ENCODE peak calls at places on chromosomes 5 and 9, in nine cellular contexts. E, U, P, H, C, D, W, Q and I are unnamed samples.

GRCh38 chr5:104018299-104018698 is 455.7 kb upstream of the NUDT12 start:
- DNase-seq in P (no peak), E (no peak), H (no peak), Q (no peak), C (no peak), D (no peak), W (peak), U (no peak), I (no peak)

GRCh38 chr9:134699343-134699740 is 57.7 kb downstream of the COL5A1 start:
- DNase-seq in U (no peak), W (no peak), C (no peak), P (no peak), D (no peak), Q (no peak), H (no peak), E (no peak), I (no peak)

GRCh38 chr5:107658528-107658927 is 12.2 kb downstream of the EFNA5 start:
- DNase-seq in Q (no peak), P (no peak), D (no peak), C (no peak), U (no peak), W (no peak), H (no peak), E (no peak), I (no peak)

GRCh38 chr5:135644196-135644766 is 65.5 kb upstream of the CXCL14 start:
- DNase-seq in W (no peak), C (no peak), U (no peak), P (no peak), D (no peak), Q (no peak), E (no peak), H (no peak), I (no peak)

GRCh38 chr9:70950270-70950669 is 171.2 kb downstream of the TRPM3 start:
- DNase-seq in H (no peak), C (no peak), U (no peak), E (no peak), P (no peak), W (no peak), Q (no peak), D (no peak), I (no peak)

GRCh38 chr5:123659495-123659894 is 147.5 kb downstream of the CSNK1G3 start:
- DNase-seq in C (no peak), U (no peak), W (no peak), P (no peak), E (no peak), Q (no peak), D (no peak), H (no peak), I (no peak)

GRCh38 chr5:9852686-9853085 is 222.5 kb upstream of the TAS2R1 start:
- DNase-seq in U (no peak), W (no peak), D (no peak), H (no peak), E (no peak), P (no peak), C (no peak), Q (no peak), I (no peak)

GRCh38 chr5:111453290-111453689 is 59.0 kb downstream of the STARD4 start:
- DNase-seq in E (no peak), W (no peak), P (no peak), Q (no peak), C (no peak), H (no peak), D (no peak), U (no peak), I (no peak)

GRCh38 chr5:77082280-77082679 is 4.8 kb downstream of the ZBED3 start:
- DNase-seq in H (no peak), D (no peak), U (no peak), E (no peak), C (no peak), Q (no peak), W (no peak), P (no peak), I (no peak)

GRCh38 chr5:77087484-77088291 is 603 bp upstream of the ZBED3 start:
- DNase-seq in C (no peak), E (peak), W (no peak), Q (no peak), H (peak), U (no peak), P (peak), D (no peak), I (no peak)

GRCh38 chr5:77080905-77081304 is 6.2 kb downstream of the ZBED3 start:
- DNase-seq in H (no peak), Q (no peak), U (no peak), W (no peak), C (no peak), E (no peak), P (no peak), D (no peak), I (no peak)

GRCh38 chr5:77083088-77083487 is 4.0 kb downstream of the ZBED3 start:
- DNase-seq in Q (no peak), C (no peak), U (no peak), H (no peak), D (no peak), P (no peak), E (no peak), W (no peak), I (no peak)

DNA sequence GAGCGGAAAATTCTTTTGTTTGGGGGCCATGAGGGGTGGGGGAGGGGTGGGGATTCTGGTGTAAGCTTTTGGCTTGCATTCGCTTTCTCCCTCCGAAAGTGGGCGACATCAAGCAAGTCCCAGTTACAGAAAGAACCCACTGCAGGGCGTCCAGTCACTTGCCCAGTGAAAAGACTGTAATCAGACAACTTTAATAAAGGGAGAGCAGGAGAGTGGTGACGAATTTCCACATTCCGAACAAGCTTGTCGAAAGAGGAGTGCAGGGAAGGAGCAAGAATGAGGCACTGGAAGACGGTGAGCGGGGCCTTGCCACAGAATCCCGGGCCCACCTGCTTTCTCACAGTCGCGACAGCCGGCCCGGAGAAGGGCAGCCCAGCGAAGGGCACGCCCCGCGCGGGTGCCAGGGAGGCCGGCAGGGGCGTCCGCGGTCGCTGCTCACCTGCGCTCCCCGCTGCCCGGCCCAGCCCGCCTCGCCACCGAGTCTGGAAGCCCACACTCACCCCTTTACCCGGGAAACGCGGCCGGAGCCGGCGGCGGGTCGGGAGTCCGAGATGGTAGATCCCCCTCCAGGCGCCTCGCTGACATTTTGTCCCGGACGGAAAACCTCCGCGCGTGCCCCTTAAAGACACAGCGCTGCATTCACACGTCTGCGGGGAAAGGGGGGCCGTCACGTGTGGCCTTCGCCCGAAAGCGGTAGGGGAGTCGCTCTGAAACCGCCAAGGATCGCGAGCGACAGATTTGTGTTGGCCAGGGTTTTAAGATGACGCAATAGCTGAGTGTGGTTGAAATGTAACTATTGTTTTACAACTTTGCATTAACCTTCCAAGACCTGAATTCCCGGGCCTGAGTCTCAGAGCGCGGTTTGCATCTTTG is at the start of gene ZBED3:
- DNase-seq in Q (peak), C (no peak), W (peak), E (peak), U (peak), D (no peak), P (peak), H (peak), I (peak)
- TF ChIP-seq POLR2A in Q (no peak), C (peak), W (peak), E (peak), U (no peak), D (no peak), P (no peak), H (no peak), I (no peak)

DNA sequence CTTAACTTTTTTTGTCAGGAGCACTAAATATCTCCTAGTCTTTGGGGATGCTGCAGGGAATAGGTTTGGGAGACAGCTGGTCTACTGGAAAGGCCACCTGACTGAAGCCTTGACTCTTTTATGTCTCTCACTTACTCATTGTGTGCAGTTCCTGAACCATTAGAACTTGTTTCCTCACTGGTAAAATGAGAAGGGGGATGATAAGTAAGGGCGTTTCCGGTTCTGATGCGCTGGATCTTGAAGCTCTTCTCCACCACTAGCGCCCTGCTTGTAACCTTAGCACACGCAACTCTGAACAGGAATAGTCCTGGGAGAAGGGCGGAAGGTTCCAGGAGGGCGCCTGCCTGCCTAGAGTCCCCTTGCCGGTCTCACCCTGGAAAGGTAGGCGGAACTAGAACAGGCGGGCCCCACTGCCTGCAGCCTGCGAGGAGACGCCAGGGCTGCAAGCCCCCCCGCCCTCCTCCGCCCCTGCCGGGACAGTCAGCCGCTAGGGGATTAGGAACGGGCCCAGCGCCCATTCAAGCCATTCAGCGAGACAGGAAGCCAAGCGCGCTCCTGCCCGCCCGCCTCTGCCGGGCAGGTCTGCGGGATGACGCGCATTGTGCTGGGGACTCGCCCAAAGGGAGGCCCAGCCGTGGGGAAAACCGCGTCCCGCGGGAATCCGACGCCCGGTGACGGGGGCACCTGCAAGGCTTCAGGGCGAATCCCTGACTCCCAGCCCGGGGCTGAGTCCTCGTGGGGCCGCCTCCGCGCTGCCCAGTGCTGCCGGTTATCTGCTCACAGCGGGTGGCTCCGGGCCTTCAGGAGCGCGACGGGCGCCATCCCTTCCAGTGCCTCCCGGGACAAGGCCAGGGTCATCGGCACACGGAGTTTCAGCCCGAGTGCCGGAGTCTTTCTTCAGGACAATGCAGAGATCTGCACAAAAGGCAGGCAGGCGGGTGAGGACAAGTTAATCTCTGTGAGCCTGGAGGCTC is 44.0 kb upstream of the XPA start:
- DNase-seq in P (no peak), C (peak), H (peak), D (peak), E (peak), W (no peak), U (no peak), Q (peak), I (no peak)
- TF ChIP-seq POLR2AphosphoS5 in P (no peak), C (no peak), H (peak), D (no peak), E (no peak), W (no peak), U (no peak), Q (no peak), I (peak)

GRCh38 chr9:129139233-129139992 is 28.2 kb downstream of the PTPA start:
- DNase-seq in W (peak), H (peak), P (peak), Q (peak), U (peak), C (peak), E (peak), D (peak), I (peak)
- TF ChIP-seq POLR2A in W (peak), H (no peak), P (no peak), Q (no peak), U (no peak), C (no peak), E (no peak), D (no peak), I (no peak)

GRCh38 chr5:165410476-165410875 is 1905.1 kb downstream of the MAT2B start:
- DNase-seq in P (no peak), W (no peak), U (no peak), E (no peak), Q (no peak), H (no peak), D (no peak), C (no peak), I (no peak)

GRCh38 chr5:165407352-165407751 is 1901.9 kb downstream of the MAT2B start:
- DNase-seq in H (no peak), U (no peak), P (no peak), E (no peak), W (no peak), Q (no peak), C (no peak), D (no peak), I (no peak)

GRCh38 chr5:165404917-165405316 is 1899.5 kb downstream of the MAT2B start:
- DNase-seq in Q (no peak), W (no peak), C (no peak), H (no peak), D (no peak), U (no peak), P (no peak), E (no peak), I (no peak)

DNA sequence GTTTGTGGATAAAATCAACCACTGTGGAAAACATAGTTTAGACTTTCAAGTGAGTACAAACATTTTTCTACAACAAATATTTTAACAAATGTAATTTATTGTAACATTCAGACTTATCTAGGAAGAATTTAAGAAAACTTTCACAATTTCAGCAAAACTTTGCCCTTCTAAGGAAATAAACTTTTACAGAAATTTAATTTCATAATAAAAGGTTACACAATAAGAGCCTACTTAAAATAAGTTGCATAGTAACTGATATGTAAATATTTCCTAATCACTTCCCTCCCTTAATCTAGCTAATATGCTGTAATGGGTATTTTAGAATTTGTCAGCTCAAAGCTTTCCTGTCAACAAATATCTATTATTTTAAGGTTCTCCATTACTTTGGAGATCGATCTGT is 1899.9 kb downstream of the MAT2B start:
- DNase-seq in Q (no peak), D (no peak), W (no peak), H (no peak), U (no peak), E (no peak), C (no peak), P (no peak), I (no peak)
- TF ChIP-seq POLR2AphosphoS5 in Q (no peak), D (no peak), W (no peak), H (no peak), U (no peak), E (no peak), C (no peak), P (no peak), I (no peak)

DNA sequence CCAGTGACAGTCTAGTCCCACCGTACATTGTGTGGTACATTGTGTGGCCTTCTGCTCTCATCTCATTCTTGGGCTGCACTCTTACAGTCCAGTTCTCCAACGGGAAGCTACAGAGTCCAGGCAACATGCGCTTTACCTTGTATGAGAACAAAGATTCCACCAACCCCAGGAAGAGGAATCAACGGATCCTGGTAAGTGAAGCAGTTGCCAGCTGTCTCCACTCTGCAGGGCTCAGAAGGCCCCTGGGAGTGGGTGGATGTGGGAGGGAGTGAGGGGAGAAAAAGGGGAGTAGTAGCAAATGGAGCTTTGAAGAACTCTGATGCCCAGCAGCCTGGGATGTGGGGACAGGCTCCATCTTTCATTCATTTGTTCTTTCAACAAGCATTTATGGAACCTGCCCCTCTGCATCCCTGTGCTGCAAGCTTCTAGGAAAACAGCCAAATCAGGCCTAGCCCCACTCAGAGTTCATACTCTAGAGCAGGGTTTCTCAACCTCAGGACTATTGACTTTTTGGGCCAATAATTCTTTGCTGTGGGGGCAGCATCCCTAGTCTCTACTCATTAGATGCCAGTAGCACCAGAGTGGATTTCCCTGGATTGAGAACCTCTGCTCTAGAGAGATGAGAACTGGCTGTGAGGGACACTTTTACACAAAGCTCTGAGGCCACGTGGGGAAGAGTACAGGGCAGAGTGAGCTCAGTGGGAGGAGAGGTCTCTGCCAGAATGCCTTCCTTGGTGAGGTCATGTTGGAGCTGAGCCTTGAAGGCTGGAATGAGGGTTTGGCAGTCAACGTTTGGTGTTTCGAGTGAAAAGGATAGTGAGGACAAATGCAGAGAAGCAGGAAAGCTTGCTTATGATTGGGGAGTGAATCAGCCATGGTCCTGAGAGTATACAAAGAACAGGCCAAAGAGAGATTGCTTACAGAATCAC is 1.1 kb downstream of the POLR1E start:
- DNase-seq in W (no peak), C (no peak), P (no peak), H (no peak), D (no peak), E (peak), U (no peak), Q (peak), I (no peak)
- TF ChIP-seq POLR2A in W (no peak), C (no peak), P (no peak), H (no peak), D (no peak), E (no peak), U (no peak), Q (no peak), I (no peak)

DNA sequence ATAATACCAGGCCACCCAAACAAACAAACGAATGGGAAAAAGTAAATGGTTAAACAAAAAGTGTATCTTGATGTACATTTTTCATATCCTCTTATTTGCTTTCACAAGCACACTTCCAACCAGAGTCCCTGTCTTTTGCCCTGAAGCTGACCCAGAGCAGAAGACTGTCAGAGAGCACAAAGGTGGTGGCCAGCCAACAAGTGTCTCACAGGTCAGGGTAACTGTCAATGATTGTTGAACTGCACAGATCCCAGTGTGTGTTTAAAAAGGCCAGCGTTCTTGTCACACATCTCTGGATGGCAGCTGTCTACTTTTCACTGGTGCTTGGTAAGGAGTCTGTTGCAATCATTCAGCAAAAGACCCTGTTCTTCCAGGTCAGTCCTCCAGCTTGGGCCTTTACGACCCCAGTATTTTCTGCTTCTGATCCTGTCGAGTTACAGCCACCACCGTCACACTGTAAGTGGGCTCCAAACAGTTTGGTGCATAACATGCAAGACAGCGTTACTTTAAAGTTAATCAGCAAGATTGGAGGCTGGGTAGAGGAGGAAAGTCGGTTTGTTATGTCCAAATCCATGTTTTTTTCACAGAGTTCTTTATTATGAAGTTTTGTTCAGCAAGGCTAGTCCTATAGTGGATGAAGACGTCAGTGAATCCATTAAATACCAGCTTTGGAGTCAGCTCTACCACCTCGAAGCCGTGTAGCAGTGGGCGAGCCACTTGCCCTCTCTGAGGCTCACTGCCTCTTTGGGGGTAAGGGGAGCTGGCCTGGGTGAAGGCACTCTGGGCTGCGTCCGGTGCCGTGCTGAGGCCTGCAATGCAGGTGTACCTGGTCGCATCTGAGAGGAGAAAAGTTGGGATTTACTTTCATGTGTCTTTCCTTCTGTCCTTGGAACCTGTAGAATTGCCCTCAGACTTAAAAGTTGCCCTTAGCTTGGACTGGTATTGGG is 265.7 kb downstream of the AOPEP start:
- DNase-seq in H (no peak), D (no peak), C (no peak), P (no peak), W (no peak), Q (no peak), E (no peak), U (no peak), I (no peak)
- TF ChIP-seq POLR2AphosphoS5 in H (no peak), D (no peak), C (no peak), P (no peak), W (no peak), Q (no peak), E (no peak), U (no peak), I (no peak)

GRCh38 chr5:74682636-74683035 is 2.4 kb upstream of the HEXB start:
- DNase-seq in C (no peak), E (no peak), W (no peak), H (no peak), P (no peak), Q (no peak), U (no peak), D (no peak), I (no peak)

GRCh38 chr5:74684900-74685851 is at the start of gene HEXB:
- DNase-seq in C (peak), Q (peak), D (peak), W (peak), U (peak), P (peak), E (peak), H (peak), I (no peak)

GRCh38 chr5:74679968-74680367 is 5.1 kb upstream of the HEXB start:
- DNase-seq in H (no peak), P (no peak), D (no peak), C (no peak), E (no peak), Q (no peak), W (no peak), U (no peak), I (no peak)
- TF ChIP-seq POLR2A in H (no peak), P (no peak), D (no peak), C (no peak), E (no peak), Q (no peak), W (no peak), U (no peak), I (no peak)